ENCODE peak calls at places on chromosomes 16 and 17, in six cellular contexts. W is GM12865, R is foreskin fibroblast, O is cardiac fibroblast, I is Caco-2, X is SK-N-SH. P is an unnamed sample.

GRCh38 chr17:9473716-9474115 is 101.9 kb downstream of the STX8 start:
- DNase-seq in W (no peak), R (no peak), O (peak), I (no peak), X (no peak), P (no peak)

GRCh38 chr16:52549011-52549692 is 2.2 kb upstream of the TOX3 start:
- DNase-seq in W (no peak), R (peak), O (no peak), I (no peak), X (no peak), P (no peak)

GRCh38 chr17:74245145-74245817 is 28.8 kb upstream of the DNAI2 start:
- DNase-seq in W (no peak), R (no peak), O (no peak), I (no peak), X (peak), P (no peak)

GRCh38 chr16:82585675-82586074 is 41.1 kb upstream of the CDH13 start:
- DNase-seq in W (no peak), R (no peak), O (peak), I (no peak), X (no peak), P (no peak)

GRCh38 chr16:86850675-86851074 is 272.3 kb downstream of the FOXL1 start:
- DNase-seq in W (no peak), R (peak), O (no peak), I (no peak), X (no peak), P (no peak)

GRCh38 chr16:27839419-27839818 is 224.1 kb downstream of the GSG1L start:
- DNase-seq in W (no peak), R (peak), O (no peak), I (no peak), X (no peak), P (no peak)

GRCh38 chr16:1188781-1189189 is 35.9 kb downstream of the CACNA1H start:
- DNase-seq in W (peak), R (peak), O (peak), I (peak), X (no peak), P (no peak)

GRCh38 chr17:68623811-68624210 is 22.6 kb upstream of the FAM20A start:
- DNase-seq in W (no peak), R (peak), O (no peak), I (no peak), X (no peak), P (no peak)

GRCh38 chr17:9291912-9292562 is 270.7 kb downstream of the NTN1 start:
- DNase-seq in W (peak), R (peak), O (no peak), I (peak), X (peak), P (no peak)

GRCh38 chr16:67865318-67865717 is 7.5 kb upstream of the EDC4 start:
- DNase-seq in W (peak), R (peak), O (peak), I (peak), X (peak), P (no peak)

GRCh38 chr16:85564277-85565051 is 48.7 kb upstream of the GSE1 start:
- DNase-seq in W (peak), R (no peak), O (no peak), I (peak), X (no peak), P (no peak)

GRCh38 chr17:27956601-27957445 is 63.7 kb upstream of the LYRM9 start:
- DNase-seq in W (no peak), R (no peak), O (peak), I (peak), X (peak), P (no peak)

GRCh38 chr17:32877164-32877764 is 340 bp upstream of the MYO1D start:
- DNase-seq in W (peak), R (peak), O (peak), I (peak), X (peak), P (peak)

GRCh38 chr17:32873114-32873513 is 3.8 kb downstream of the MYO1D start:
- DNase-seq in W (no peak), R (no peak), O (no peak), I (no peak), X (no peak), P (no peak)

GRCh38 chr17:32875904-32876413 is 965 bp downstream of the MYO1D start:
- DNase-seq in W (no peak), R (peak), O (peak), I (no peak), X (no peak), P (no peak)

GRCh38 chr17:32876414-32877163 is at the start of gene MYO1D:
- DNase-seq in W (peak), R (peak), O (no peak), I (peak), X (peak), P (no peak)

DNA sequence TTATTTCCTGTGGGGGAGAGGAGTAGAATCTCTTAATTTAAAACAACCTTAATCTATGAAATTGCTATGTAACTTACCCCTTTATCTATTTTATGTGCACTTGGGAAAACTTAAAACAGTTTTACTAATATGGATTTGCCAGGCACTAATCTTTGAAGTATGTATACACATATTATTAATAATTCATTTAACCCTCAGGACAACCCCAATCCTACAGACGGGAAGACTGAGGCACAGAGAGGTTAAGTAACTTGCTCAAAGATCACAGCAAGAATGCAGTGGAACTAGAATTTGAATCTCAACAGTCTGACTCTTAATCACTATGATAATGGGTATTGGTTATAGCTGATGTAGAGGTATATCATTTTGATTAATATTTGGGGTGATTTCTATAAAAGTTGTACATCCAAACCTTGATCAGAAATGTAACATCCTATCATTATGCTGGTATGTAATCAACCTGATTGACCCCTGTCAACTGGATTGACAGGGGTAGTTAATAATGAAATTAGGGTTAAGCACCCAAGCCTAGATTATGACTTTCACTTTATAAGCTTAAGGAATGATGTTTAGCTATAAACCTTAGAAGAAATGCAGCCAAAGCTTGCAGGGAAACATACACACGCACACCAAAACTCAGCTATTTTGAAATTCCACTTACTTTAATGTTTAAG is 1.6 kb downstream of the MYO1D start:
- DNase-seq in W (no peak), R (no peak), O (no peak), I (no peak), X (no peak), P (no peak)
- H3K4me3 ChIP-seq in W (peak), R (peak), O (no peak), I (peak), X (peak), P (no peak)

GRCh38 chr16:88064011-88064888 is 113.0 kb downstream of the BANP start:
- DNase-seq in W (no peak), R (peak), O (no peak), I (no peak), X (no peak), P (no peak)

GRCh38 chr16:88062341-88062861 is 111.2 kb downstream of the BANP start:
- DNase-seq in W (no peak), R (peak), O (peak), I (no peak), X (peak), P (peak)

GRCh38 chr16:88064889-88065746 is 113.9 kb downstream of the BANP start:
- DNase-seq in W (no peak), R (no peak), O (no peak), I (no peak), X (no peak), P (no peak)

GRCh38 chr16:88061346-88062110 is 110.3 kb downstream of the BANP start:
- DNase-seq in W (no peak), R (peak), O (no peak), I (no peak), X (no peak), P (peak)

DNA sequence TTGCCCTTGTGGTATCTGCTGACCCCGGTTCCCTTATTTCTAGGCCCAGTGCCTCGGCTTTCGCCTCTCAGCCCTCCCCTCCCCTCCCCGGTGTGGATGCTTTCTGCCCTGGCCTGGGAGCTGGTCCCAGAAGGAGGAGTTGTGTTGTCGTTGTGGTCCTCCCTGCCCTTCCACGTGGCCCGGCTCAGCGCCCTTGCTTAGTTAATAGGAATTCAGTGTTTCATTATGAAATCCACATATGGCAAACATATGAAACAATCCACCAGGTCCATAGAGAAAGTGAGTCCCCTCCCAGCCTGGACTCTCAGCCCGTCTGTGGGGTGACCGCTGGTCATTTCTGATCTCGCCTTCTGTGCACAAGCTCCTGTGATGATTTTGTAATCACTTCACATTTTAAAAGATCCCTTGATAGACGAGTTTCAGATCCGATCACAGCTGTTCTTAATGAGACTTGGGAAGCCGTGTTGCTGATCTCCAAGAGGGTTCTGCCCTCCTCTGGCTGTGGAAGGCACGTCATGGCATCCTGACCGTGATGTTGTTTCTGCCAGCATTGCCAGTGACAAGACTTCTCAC is 112.1 kb downstream of the BANP start:
- DNase-seq in W (no peak), R (peak), O (peak), I (no peak), X (peak), P (peak)
- TF ChIP-seq CTCF in W (no peak), R (peak), O (peak), I (no peak), X (peak), P (peak)

GRCh38 chr16:10618710-10619209 is 38.4 kb upstream of the EMP2 start:
- DNase-seq in W (no peak), R (no peak), O (no peak), I (no peak), X (no peak), P (no peak)
- H3K4me3 ChIP-seq in W (no peak), R (no peak), O (no peak), I (no peak), X (no peak), P (no peak)

GRCh38 chr16:72995151-72995881 is 52.6 kb downstream of the ZFHX3 start:
- DNase-seq in W (peak), R (no peak), O (no peak), I (peak), X (peak), P (no peak)
- TF ChIP-seq CTCF in W (peak), R (peak), O (peak), I (peak), X (peak), P (peak)

GRCh38 chr17:79729761-79730160 is 982 bp upstream of the ENPP7 start:
- DNase-seq in W (no peak), R (no peak), O (no peak), I (no peak), X (no peak), P (no peak)

GRCh38 chr17:79728908-79729471 is 1.8 kb upstream of the ENPP7 start:
- DNase-seq in W (no peak), R (no peak), O (no peak), I (no peak), X (no peak), P (no peak)

GRCh38 chr17:79730769-79731483 is at the start of gene ENPP7:
- DNase-seq in W (no peak), R (no peak), O (no peak), I (no peak), X (no peak), P (no peak)

GRCh38 chr17:79730437-79730768 is 340 bp upstream of the ENPP7 start:
- DNase-seq in W (no peak), R (no peak), O (no peak), I (no peak), X (no peak), P (no peak)

GRCh38 chr17:79728169-79728907 is 2.4 kb upstream of the ENPP7 start:
- DNase-seq in W (peak), R (peak), O (peak), I (peak), X (peak), P (peak)
- H3K4me3 ChIP-seq in W (no peak), R (peak), O (peak), I (no peak), X (no peak), P (peak)

P was measured in retinal pigment epithelial cell.